ENCODE peak calls at places on chromosomes 4 and X, in ten cellular contexts. S, Q, G, D, N, I, W, V, P and O are unnamed samples.

GRCh38 chr4:112938461-112939058 is 110.9 kb upstream of the ANK2 start:
- DNase-seq in S (peak), Q (peak), G (no peak), D (no peak), N (no peak), I (peak), W (no peak), V (no peak), P (no peak), O (no peak)

GRCh38 chr4:181821039-181822004 is 421.9 kb upstream of the TENM3 start:
- DNase-seq in S (peak), Q (peak), G (no peak), D (no peak), N (no peak), I (peak), W (no peak), V (no peak), P (no peak), O (no peak)

GRCh38 chrX:111352424-111352823 is 59.6 kb downstream of the DCX start:
- DNase-seq in S (no peak), Q (peak), G (peak), D (peak), N (no peak), I (no peak), W (no peak), V (peak), P (peak), O (peak)

GRCh38 chr4:105859233-105859632 is 36.0 kb upstream of the NPNT start:
- DNase-seq in S (peak), Q (peak), G (no peak), D (no peak), N (no peak), I (no peak), W (no peak), V (no peak), P (no peak), O (peak)

GRCh38 chrX:1661048-1661921 is 46.4 kb downstream of the ASMT start:
- DNase-seq in S (no peak), Q (no peak), G (no peak), D (peak), N (peak), I (no peak), W (peak), V (peak), P (no peak), O (no peak)

GRCh38 chr4:74453037-74453635 is 8.2 kb downstream of the AREG start:
- DNase-seq in S (no peak), Q (peak), G (no peak), D (no peak), N (no peak), I (no peak), W (no peak), V (no peak), P (no peak), O (no peak)

GRCh38 chrX:39307488-39307887 is 506.2 kb downstream of the MID1IP1 start:
- DNase-seq in S (no peak), Q (no peak), G (no peak), D (no peak), N (peak), I (no peak), W (no peak), V (no peak), P (no peak), O (no peak)

GRCh38 chrX:30280428-30280827 is 28.8 kb downstream of the NR0B1 start:
- DNase-seq in S (no peak), Q (no peak), G (no peak), D (no peak), N (no peak), I (no peak), W (no peak), V (no peak), P (no peak), O (no peak)

GRCh38 chrX:136781180-136781797 is 557 bp upstream of the ARHGEF6 start:
- DNase-seq in S (no peak), Q (peak), G (no peak), D (no peak), N (no peak), I (no peak), W (no peak), V (no peak), P (no peak), O (no peak)

GRCh38 chr4:80336582-80336981 is 1.1 kb downstream of the CFAP299 start:
- DNase-seq in S (peak), Q (peak), G (peak), D (no peak), N (no peak), I (peak), W (peak), V (no peak), P (peak), O (no peak)

GRCh38 chrX:127708155-127708554 is 344.0 kb downstream of the ACTRT1 start:
- DNase-seq in S (no peak), Q (no peak), G (no peak), D (no peak), N (no peak), I (no peak), W (no peak), V (no peak), P (no peak), O (no peak)

GRCh38 chr4:22063613-22064012 is 115.0 kb upstream of the KCNIP4 start:
- DNase-seq in S (no peak), Q (no peak), G (no peak), D (no peak), N (no peak), I (no peak), W (no peak), V (no peak), P (no peak), O (no peak)

GRCh38 chr4:125547842-125548241 is 233.1 kb downstream of the FAT4 start:
- DNase-seq in S (peak), Q (peak), G (no peak), D (no peak), N (no peak), I (no peak), W (no peak), V (no peak), P (no peak), O (no peak)

GRCh38 chr4:170089743-170090666 is at the start of gene AADAT:
- DNase-seq in S (peak), Q (peak), G (peak), D (peak), N (peak), I (peak), W (peak), V (peak), P (peak), O (peak)
- H3K4me3 ChIP-seq in S (peak), Q (peak), G (peak), D (peak), N (peak), I (peak), W (peak), V (peak), P (peak), O (peak)

DNA sequence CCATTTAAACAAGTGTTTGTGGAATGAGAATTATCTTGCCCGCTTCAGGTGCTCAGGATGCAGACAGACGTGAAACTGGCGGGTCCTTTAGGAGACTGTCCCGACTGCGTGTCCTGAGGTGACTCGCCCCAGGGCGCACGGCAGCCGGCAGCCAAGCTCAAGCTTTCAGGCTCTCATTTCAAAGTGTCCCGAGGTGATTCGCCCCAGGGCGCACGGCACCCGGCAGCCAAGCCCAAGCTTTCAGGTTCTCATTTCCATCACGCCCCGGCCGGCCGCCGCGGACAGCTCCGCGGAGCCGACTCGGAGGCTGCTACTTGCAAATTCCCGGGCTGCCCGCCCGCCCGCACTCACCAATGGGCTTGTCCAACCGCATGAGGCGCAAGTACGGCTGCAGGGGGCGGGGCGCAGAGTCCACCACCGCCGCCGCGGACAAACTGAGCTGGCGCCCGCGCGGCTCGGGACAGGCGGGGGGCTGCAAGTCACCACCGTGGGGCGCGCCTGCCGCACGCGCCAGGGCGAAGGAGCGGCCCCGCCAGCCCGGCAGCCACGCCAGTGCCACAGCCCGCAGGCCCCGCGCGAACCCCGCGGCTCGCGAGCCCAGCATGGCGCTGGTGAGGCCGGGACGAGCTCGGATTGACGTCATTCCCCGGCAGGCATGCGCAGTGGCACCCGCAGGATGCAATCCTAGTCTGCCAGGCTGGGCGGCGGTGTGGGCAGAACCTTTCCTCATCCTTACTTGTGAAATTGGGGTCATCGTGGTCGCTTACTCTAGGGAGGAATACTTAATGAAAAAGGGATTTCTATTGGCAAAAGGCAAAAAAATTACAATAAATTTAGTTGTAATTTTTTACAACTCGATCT is at the start of gene COQ2:
- DNase-seq in S (peak), Q (peak), G (peak), D (peak), N (peak), I (peak), W (peak), V (peak), P (peak), O (peak)
- TF ChIP-seq CTCF in S (peak), Q (peak), G (no peak), D (peak), N (no peak), I (peak), W (peak), V (peak), P (peak), O (peak)

GRCh38 chr4:81490761-81491160 is 19.1 kb upstream of the RASGEF1B start:
- DNase-seq in S (no peak), Q (no peak), G (no peak), D (no peak), N (no peak), I (no peak), W (no peak), V (no peak), P (no peak), O (no peak)

GRCh38 chr4:81492596-81492995 is 20.9 kb upstream of the RASGEF1B start:
- DNase-seq in S (no peak), Q (no peak), G (no peak), D (no peak), N (no peak), I (no peak), W (no peak), V (no peak), P (no peak), O (no peak)

GRCh38 chr4:81495308-81495707 is 23.6 kb upstream of the RASGEF1B start:
- DNase-seq in S (no peak), Q (no peak), G (no peak), D (no peak), N (no peak), I (no peak), W (no peak), V (no peak), P (no peak), O (no peak)

GRCh38 chr4:81491943-81492342 is 20.2 kb upstream of the RASGEF1B start:
- DNase-seq in S (no peak), Q (peak), G (no peak), D (no peak), N (no peak), I (no peak), W (no peak), V (no peak), P (no peak), O (no peak)

DNA sequence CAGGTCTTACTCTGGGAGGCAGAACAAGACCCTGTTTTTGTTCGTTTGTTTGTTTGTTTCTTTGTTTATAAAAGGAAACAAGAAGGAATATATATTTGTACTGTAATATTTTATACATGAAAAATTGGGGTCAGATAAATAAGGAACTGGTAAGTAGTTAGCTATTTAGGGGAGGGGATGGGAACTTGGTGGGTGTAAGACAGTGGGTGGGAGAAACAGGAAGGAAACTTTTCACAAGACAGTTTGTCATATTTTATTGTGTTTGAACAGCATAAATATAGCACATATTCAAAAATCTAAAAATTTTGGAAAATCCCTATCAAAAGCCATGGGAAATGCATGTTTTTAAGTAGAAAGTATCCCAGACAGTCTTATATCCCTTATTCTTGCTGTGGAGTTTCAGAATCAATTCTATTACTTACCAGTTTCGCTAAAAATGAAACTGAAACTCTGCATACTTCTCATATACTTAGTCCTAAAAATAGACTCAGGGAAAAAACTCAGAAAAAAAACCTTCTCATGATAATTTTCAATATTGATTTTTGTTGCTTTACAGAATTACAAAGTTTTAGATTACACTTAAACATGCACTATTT is 22.3 kb upstream of the RASGEF1B start:
- DNase-seq in S (no peak), Q (peak), G (no peak), D (no peak), N (no peak), I (no peak), W (no peak), V (no peak), P (no peak), O (no peak)
- H3K4me3 ChIP-seq in S (no peak), Q (no peak), G (peak), D (peak), N (no peak), I (no peak), W (no peak), V (peak), P (no peak), O (no peak)

GRCh38 chr4:95251568-95251967 is 297.2 kb downstream of the UNC5C start:
- DNase-seq in S (no peak), Q (no peak), G (no peak), D (no peak), N (no peak), I (no peak), W (no peak), V (no peak), P (no peak), O (no peak)
- TF ChIP-seq CTCF in S (no peak), Q (no peak), G (no peak), D (no peak), N (no peak), I (no peak), W (no peak), V (no peak), P (no peak), O (no peak)

GRCh38 chrX:54909941-54910340 is 10.7 kb upstream of the TRO start:
- DNase-seq in S (no peak), Q (no peak), G (no peak), D (no peak), N (no peak), I (no peak), W (no peak), V (no peak), P (no peak), O (no peak)
- H3K4me3 ChIP-seq in S (no peak), Q (no peak), G (no peak), D (no peak), N (no peak), I (no peak), W (no peak), V (no peak), P (no peak), O (no peak)

GRCh38 chr4:77044458-77045124 is 31.2 kb downstream of the CCNI start:
- DNase-seq in S (peak), Q (peak), G (no peak), D (no peak), N (no peak), I (peak), W (no peak), V (no peak), P (no peak), O (no peak)
- TF ChIP-seq CTCF in S (peak), Q (peak), G (no peak), D (peak), N (no peak), I (peak), W (peak), V (peak), P (peak), O (peak)